ENCODE peak calls at places on chromosomes 2 and 18, in seven cellular contexts. F is H1, G is HCT116, I is SK-N-SH, S is K562, H is HepG2, R is GM12878. L is an unnamed sample. For H3K4me1 and H3K9me3, the result is how much of the 10 kb centered on the place peaks cover.

GRCh38 chr2:191251014-191251413 is 5.8 kb downstream of the MYO1B start:
- DNase-seq in F (no peak), G (no peak), I (peak), S (no peak), H (no peak), R (no peak), L (no peak)

GRCh38 chr2:133489641-133490411 is 78.4 kb downstream of the NCKAP5 start:
- DNase-seq in F (no peak), G (no peak), I (no peak), S (no peak), H (no peak), R (no peak), L (no peak)

GRCh38 chr18:23693849-23694248 is 4.6 kb downstream of the LAMA3 start:
- DNase-seq in F (no peak), G (no peak), I (peak), S (no peak), H (no peak), R (no peak), L (no peak)

GRCh38 chr18:3596324-3597158 is 146.6 kb downstream of the TGIF1 start:
- DNase-seq in F (no peak), G (no peak), I (peak), S (peak), H (peak), R (no peak), L (no peak)

GRCh38 chr18:10025756-10026290 is 112.0 kb downstream of the VAPA start:
- DNase-seq in F (no peak), G (no peak), I (no peak), S (no peak), H (no peak), R (no peak), L (no peak)

GRCh38 chr2:260507-261161 is 3.2 kb downstream of the SH3YL1 start:
- DNase-seq in F (no peak), G (no peak), I (no peak), S (no peak), H (peak), R (no peak), L (no peak)

GRCh38 chr2:65686928-65687521 is 254.6 kb upstream of the SPRED2 start:
- DNase-seq in F (no peak), G (no peak), I (no peak), S (peak), H (no peak), R (no peak), L (no peak)

GRCh38 chr2:181655519-181655918 is 1.4 kb downstream of the CERKL start:
- DNase-seq in F (no peak), G (no peak), I (no peak), S (no peak), H (no peak), R (no peak), L (no peak)

GRCh38 chr2:162233197-162233596 is 10.0 kb downstream of the FAP start:
- DNase-seq in F (no peak), G (no peak), I (no peak), S (no peak), H (no peak), R (no peak), L (no peak)

GRCh38 chr2:32865399-32866068 is 81.2 kb upstream of the LTBP1 start:
- DNase-seq in F (no peak), G (peak), I (no peak), S (no peak), H (no peak), R (no peak), L (no peak)

GRCh38 chr2:105730170-105730569 is 14.5 kb upstream of the NCK2 start:
- DNase-seq in F (no peak), G (no peak), I (no peak), S (no peak), H (no peak), R (no peak), L (no peak)

GRCh38 chr18:2856499-2856898 is 9.7 kb downstream of the EMILIN2 start:
- DNase-seq in F (no peak), G (no peak), I (no peak), S (no peak), H (no peak), R (no peak), L (no peak)

GRCh38 chr2:157246212-157247067 is 11.1 kb upstream of the GALNT5 start:
- DNase-seq in F (no peak), G (peak), I (no peak), S (no peak), H (no peak), R (peak), L (no peak)

GRCh38 chr2:128466377-128467175 is 147.9 kb upstream of the HS6ST1 start:
- DNase-seq in F (peak), G (no peak), I (no peak), S (no peak), H (no peak), R (no peak), L (no peak)

GRCh38 chr2:226327830-226328229 is 471.8 kb downstream of the IRS1 start:
- DNase-seq in F (no peak), G (peak), I (no peak), S (no peak), H (no peak), R (no peak), L (no peak)

GRCh38 chr2:28300921-28301341 is 91.7 kb upstream of the FOSL2 start:
- DNase-seq in F (no peak), G (no peak), I (no peak), S (no peak), H (no peak), R (no peak), L (no peak)

GRCh38 chr2:140041801-140042200 is 1261.6 kb upstream of the NXPH2 start:
- DNase-seq in F (no peak), G (no peak), I (no peak), S (no peak), H (no peak), R (no peak), L (no peak)

GRCh38 chr2:176729706-176730569 is 460.7 kb downstream of the MTX2 start:
- DNase-seq in F (no peak), G (no peak), I (peak), S (no peak), H (no peak), R (no peak), L (no peak)

GRCh38 chr18:57352761-57353136 is 392 bp downstream of the ST8SIA3 start:
- DNase-seq in F (peak), G (no peak), I (peak), S (no peak), H (no peak), R (no peak), L (no peak)

GRCh38 chr2:37110306-37111212 is 26.2 kb downstream of the GPATCH11 start:
- DNase-seq in F (no peak), G (no peak), I (no peak), S (no peak), H (no peak), R (no peak), L (no peak)

GRCh38 chr18:51191139-51191717 is 6.3 kb downstream of the MEX3C start:
- DNase-seq in F (no peak), G (no peak), I (no peak), S (peak), H (no peak), R (no peak), L (no peak)

GRCh38 chr18:13241083-13241892 is 22.7 kb downstream of the LDLRAD4 start:
- DNase-seq in F (no peak), G (no peak), I (no peak), S (no peak), H (no peak), R (no peak), L (no peak)

GRCh38 chr18:57029761-57030160 is 117.1 kb upstream of the BOD1L2 start:
- DNase-seq in F (no peak), G (no peak), I (no peak), S (no peak), H (peak), R (no peak), L (no peak)

GRCh38 chr2:96895709-96896651 is 26.1 kb upstream of the SEMA4C start:
- DNase-seq in F (no peak), G (no peak), I (no peak), S (no peak), H (no peak), R (no peak), L (no peak)

GRCh38 chr2:121626777-121627524 is 22.3 kb downstream of the CLASP1 start:
- DNase-seq in F (no peak), G (no peak), I (no peak), S (no peak), H (no peak), R (no peak), L (no peak)

GRCh38 chr2:240204431-240205276 is 64.2 kb upstream of the OTOS start:
- DNase-seq in F (no peak), G (no peak), I (no peak), S (no peak), H (no peak), R (no peak), L (no peak)

GRCh38 chr2:133304344-133304743 is 263.9 kb downstream of the NCKAP5 start:
- DNase-seq in F (no peak), G (no peak), I (no peak), S (no peak), H (no peak), R (no peak), L (no peak)

GRCh38 chr2:86747708-86748627 is 27.9 kb downstream of the RMND5A start:
- DNase-seq in F (no peak), G (peak), I (no peak), S (peak), H (peak), R (no peak), L (peak)

GRCh38 chr2:201357216-201357615 is at the start of gene FLACC1:
- DNase-seq in F (no peak), G (peak), I (peak), S (peak), H (peak), R (no peak), L (no peak)

GRCh38 chr2:98324181-98324580 is 22.1 kb upstream of the CNGA3 start:
- DNase-seq in F (no peak), G (no peak), I (no peak), S (no peak), H (no peak), R (no peak), L (no peak)

GRCh38 chr2:68751397-68752339 is 17.1 kb downstream of the ARHGAP25 start:
- DNase-seq in F (peak), G (peak), I (peak), S (peak), H (peak), R (no peak), L (peak)
- H3K4me1 ChIP-seq in F (under half), G (under half), I (under half), S (under half), H (under half), R (under half), L (under half)

GRCh38 chr2:78992807-78993517 is 32.5 kb upstream of the REG3G start:
- DNase-seq in F (peak), G (no peak), I (no peak), S (no peak), H (no peak), R (no peak), L (peak)
- TF ChIP-seq YY1 in F (no peak), G (no peak), I (no peak), S (no peak), H (no peak), R (no peak), L (no peak)

GRCh38 chr2:120243211-120243610 is 9.4 kb upstream of the RALB start:
- DNase-seq in F (no peak), G (no peak), I (no peak), S (no peak), H (no peak), R (no peak), L (no peak)
- H3K9me3 ChIP-seq in F (under half), G (under half), I (under half), S (under half), H (under half), R (under half), L (under half)

GRCh38 chr2:127088706-127089105 is 18.2 kb downstream of the BIN1 start:
- DNase-seq in F (no peak), G (no peak), I (no peak), S (no peak), H (no peak), R (no peak), L (no peak)

GRCh38 chr2:127087780-127088495 is 19.0 kb downstream of the BIN1 start:
- DNase-seq in F (no peak), G (no peak), I (peak), S (no peak), H (no peak), R (no peak), L (no peak)

GRCh38 chr2:127090281-127091128 is 16.4 kb downstream of the BIN1 start:
- DNase-seq in F (no peak), G (no peak), I (no peak), S (no peak), H (no peak), R (no peak), L (no peak)

GRCh38 chr2:127091148-127091547 is 15.8 kb downstream of the BIN1 start:
- DNase-seq in F (no peak), G (no peak), I (no peak), S (no peak), H (no peak), R (no peak), L (no peak)

DNA sequence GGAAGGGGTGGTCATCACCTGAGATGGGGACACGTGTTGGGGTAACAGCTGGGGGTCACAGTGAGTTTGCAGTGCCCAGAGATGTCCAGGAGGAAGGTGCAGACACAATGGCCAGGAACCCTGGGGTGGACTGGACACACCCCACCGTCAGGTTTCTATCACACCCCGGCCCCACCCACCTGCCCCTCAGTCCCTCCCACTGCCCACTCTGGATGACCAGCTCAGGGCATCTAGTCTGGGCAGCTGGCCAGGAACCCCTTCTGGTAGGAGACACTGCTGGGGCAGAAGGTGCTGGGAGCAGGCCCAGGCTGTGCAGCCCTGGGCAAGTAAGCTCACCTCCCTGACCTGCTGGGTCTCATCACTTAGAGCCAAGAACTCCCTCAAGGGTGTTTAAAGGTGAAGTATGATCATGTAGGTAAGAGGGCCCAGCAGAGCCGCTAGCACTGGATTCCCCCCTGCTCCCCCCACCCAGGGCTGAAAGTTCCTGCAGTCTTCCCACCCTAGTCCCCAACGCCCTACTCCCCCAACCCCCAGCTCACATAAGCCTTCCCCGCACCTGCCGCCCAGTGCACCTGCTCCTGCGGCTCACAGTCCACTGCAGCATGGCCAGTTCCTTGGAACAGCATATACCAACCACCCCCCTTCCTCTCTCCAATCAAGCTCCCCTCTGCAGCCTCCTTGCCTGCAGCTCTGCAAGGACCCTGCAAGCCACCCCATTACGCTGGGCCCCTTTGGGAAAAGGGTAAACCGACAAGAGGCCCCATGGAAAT is 17.3 kb downstream of the BIN1 start:
- DNase-seq in F (no peak), G (no peak), I (no peak), S (no peak), H (no peak), R (no peak), L (no peak)
- H3K4me1 ChIP-seq in F (under half), G (under half), I (half or more), S (under half), H (under half), R (under half), L (under half)

DNA sequence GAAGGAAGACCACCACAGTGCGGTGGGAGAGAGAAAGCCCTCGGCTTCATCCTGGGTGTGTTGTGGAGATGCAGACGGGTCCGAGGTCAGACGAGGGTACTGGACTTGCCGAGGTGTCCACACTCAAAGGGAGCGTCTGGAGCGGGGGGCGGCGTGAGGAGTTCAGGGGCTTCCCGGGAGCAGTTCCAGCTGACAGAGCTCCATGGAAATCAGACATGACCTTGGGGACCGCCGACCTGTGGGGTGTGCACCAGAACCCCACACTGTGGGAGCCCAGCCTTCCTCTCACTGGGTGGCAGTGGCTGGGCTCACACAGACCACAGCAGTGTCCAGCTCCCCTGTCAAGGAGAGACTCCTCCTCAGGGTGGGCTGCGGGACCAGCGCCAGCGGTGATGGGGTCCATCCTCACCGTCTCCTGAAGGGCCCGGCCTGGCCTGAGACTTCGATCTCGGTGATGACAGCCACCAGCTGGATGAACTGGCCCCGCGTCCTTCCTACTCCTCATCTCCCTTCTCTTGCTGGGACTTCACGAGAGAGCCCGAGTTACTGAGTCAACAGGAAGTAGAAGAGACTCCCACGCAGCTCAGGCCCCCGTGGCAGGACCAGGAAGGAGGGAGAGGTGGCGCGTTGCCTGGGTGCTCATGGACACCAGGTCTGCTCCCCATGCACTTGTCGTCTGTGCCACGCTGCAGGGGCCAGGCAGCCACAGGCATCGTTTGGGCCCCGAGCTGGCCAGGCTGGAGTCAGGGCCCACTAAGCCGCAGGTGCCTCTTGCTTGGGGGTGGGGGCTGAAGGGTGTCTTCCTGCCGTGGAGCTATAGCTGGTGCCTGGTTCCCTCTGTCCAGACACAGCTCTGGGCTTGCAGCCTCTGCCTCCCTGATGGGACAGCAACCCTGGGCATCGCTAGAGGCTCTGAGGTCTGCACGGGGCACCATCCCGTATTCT is 101.9 kb upstream of the CTDP1 start:
- DNase-seq in F (peak), G (no peak), I (no peak), S (peak), H (no peak), R (no peak), L (no peak)
- TF ChIP-seq YY1 in F (no peak), G (no peak), I (no peak), S (no peak), H (no peak), R (no peak), L (no peak)

GRCh38 chr2:148681443-148681842 is 36.9 kb downstream of the EPC2 start:
- DNase-seq in F (no peak), G (no peak), I (no peak), S (no peak), H (no peak), R (no peak), L (no peak)
- H3K9me3 ChIP-seq in F (under half), G (under half), I (under half), S (under half), H (under half), R (under half), L (under half)

GRCh38 chr2:85236107-85236506 is 91.7 kb downstream of the TGOLN2 start:
- DNase-seq in F (no peak), G (no peak), I (no peak), S (no peak), H (no peak), R (no peak), L (no peak)

GRCh38 chr2:85237849-85238570 is 89.8 kb downstream of the TGOLN2 start:
- DNase-seq in F (peak), G (no peak), I (no peak), S (no peak), H (no peak), R (no peak), L (peak)

GRCh38 chr2:85234879-85235278 is 92.9 kb downstream of the TGOLN2 start:
- DNase-seq in F (no peak), G (no peak), I (no peak), S (no peak), H (no peak), R (no peak), L (peak)

GRCh38 chr2:85238607-85239006 is 89.2 kb downstream of the TGOLN2 start:
- DNase-seq in F (no peak), G (no peak), I (no peak), S (no peak), H (no peak), R (no peak), L (no peak)

GRCh38 chr2:85235281-85235680 is 92.5 kb downstream of the TGOLN2 start:
- DNase-seq in F (no peak), G (no peak), I (no peak), S (no peak), H (no peak), R (no peak), L (no peak)
- H3K4me1 ChIP-seq in F (half or more), G (under half), I (under half), S (under half), H (under half), R (under half), L (under half)